ENCODE peak calls at places on chromosomes 1 and 21, in eight cellular contexts. R is lower leg skin, G is right lobe of liver, Q is A549, M is uterus, F is esophagus squamous epithelium, P is IMR-90, X is sigmoid colon. Y is an unnamed sample.

GRCh38 chr1:183450086-183450485 is 22.2 kb upstream of the SMG7 start:
- DNase-seq in R (no peak), G (no peak), Q (no peak), M (no peak), F (no peak), P (no peak), X (no peak), Y (no peak)

GRCh38 chr1:201361652-201362504 is 15.6 kb downstream of the TNNT2 start:
- DNase-seq in R (no peak), G (no peak), Q (peak), M (no peak), F (no peak), P (peak), X (no peak), Y (no peak)

GRCh38 chr1:109508873-109509175 is 703 bp downstream of the AMIGO1 start:
- DNase-seq in R (no peak), G (no peak), Q (no peak), M (no peak), F (no peak), P (no peak), X (no peak), Y (no peak)

GRCh38 chr1:119275930-119276215 is 92.7 kb upstream of the HAO2 start:
- DNase-seq in R (no peak), G (no peak), Q (no peak), M (no peak), F (no peak), P (no peak), X (no peak), Y (no peak)

GRCh38 chr1:88327391-88328267 is 356.4 kb upstream of the PKN2 start:
- DNase-seq in R (no peak), G (no peak), Q (peak), M (no peak), F (no peak), P (peak), X (no peak), Y (no peak)

GRCh38 chr1:177283380-177283779 is 112.6 kb downstream of the BRINP2 start:
- DNase-seq in R (no peak), G (no peak), Q (no peak), M (no peak), F (no peak), P (no peak), X (no peak), Y (no peak)

GRCh38 chr1:200115532-200115931 is 88.0 kb downstream of the NR5A2 start:
- DNase-seq in R (no peak), G (no peak), Q (no peak), M (no peak), F (no peak), P (no peak), X (no peak), Y (no peak)

GRCh38 chr1:16242556-16243407 is 5.8 kb upstream of the CPLANE2 start:
- DNase-seq in R (peak), G (no peak), Q (no peak), M (no peak), F (no peak), P (no peak), X (peak), Y (no peak)

GRCh38 chr1:23343246-23344110 is 606 bp downstream of the HNRNPR start:
- DNase-seq in R (no peak), G (peak), Q (no peak), M (no peak), F (no peak), P (peak), X (peak), Y (no peak)

GRCh38 chr21:45151484-45152115 is 77.2 kb downstream of the ADARB1 start:
- DNase-seq in R (peak), G (peak), Q (no peak), M (no peak), F (no peak), P (no peak), X (peak), Y (peak)

GRCh38 chr21:45539796-45540600 is 2.2 kb downstream of the SLC19A1 start:
- DNase-seq in R (peak), G (peak), Q (no peak), M (peak), F (no peak), P (no peak), X (peak), Y (peak)

GRCh38 chr1:110540891-110541685 is 22.1 kb upstream of the KCNA10 start:
- DNase-seq in R (no peak), G (no peak), Q (no peak), M (no peak), F (no peak), P (no peak), X (no peak), Y (no peak)

DNA sequence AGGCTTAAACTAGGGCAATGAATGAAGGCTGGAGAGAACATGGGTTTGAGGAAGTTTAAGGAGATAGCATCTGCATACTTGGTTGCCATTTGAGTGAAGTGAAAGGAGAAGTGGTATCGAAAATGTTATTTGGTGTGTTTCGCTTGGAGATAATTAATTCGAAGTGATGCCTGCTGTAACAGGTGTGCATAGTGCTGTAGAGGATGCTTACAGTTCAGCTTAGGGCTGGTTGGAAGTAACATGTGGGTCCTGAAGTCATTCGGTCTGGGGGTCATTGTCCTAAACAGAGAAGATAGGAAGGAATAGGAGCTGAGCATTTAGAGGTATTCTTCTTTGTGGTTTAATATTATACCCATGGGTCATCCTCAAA is 301 bp upstream of the NUDT17 start:
- DNase-seq in R (no peak), G (no peak), Q (no peak), M (no peak), F (no peak), P (no peak), X (no peak), Y (no peak)
- TF ChIP-seq POLR2A in R (no peak), G (no peak), Q (no peak), M (no peak), F (no peak), P (no peak), X (no peak), Y (no peak)

DNA sequence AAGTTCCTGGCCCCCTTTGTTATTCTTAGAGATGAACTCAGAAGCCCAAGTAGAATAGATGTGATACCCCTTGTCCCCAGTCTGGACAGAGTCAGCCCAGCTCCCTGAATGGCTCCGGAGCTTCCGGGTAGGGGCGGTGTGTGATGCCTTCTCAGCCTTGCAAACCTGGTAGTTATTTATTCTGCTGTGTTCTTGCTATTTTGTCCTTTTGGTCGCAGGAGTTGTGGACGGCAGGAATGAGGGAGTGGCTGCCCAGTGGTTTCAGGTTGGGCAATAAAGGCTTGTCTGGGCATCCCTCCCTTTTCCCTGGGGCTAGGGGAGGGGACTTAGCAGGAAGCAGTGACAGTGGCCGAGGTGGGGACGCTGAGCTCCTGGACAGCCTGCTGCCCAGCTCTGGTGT is 2.8 kb downstream of the PTPRU start:
- DNase-seq in R (no peak), G (no peak), Q (no peak), M (no peak), F (no peak), P (no peak), X (no peak), Y (no peak)
- TF ChIP-seq POLR2A in R (no peak), G (no peak), Q (no peak), M (no peak), F (no peak), P (no peak), X (no peak), Y (no peak)

GRCh38 chr1:27621067-27621920 is 13.7 kb downstream of the FGR start:
- DNase-seq in R (no peak), G (no peak), Q (no peak), M (no peak), F (no peak), P (peak), X (no peak), Y (no peak)

GRCh38 chr1:27623327-27624212 is 11.4 kb downstream of the FGR start:
- DNase-seq in R (no peak), G (no peak), Q (no peak), M (no peak), F (no peak), P (no peak), X (no peak), Y (no peak)

GRCh38 chr1:27626031-27626935 is 8.7 kb downstream of the FGR start:
- DNase-seq in R (no peak), G (no peak), Q (no peak), M (no peak), F (no peak), P (no peak), X (no peak), Y (no peak)

GRCh38 chr1:27624467-27625233 is 10.3 kb downstream of the FGR start:
- DNase-seq in R (no peak), G (no peak), Q (no peak), M (no peak), F (no peak), P (no peak), X (no peak), Y (no peak)

DNA sequence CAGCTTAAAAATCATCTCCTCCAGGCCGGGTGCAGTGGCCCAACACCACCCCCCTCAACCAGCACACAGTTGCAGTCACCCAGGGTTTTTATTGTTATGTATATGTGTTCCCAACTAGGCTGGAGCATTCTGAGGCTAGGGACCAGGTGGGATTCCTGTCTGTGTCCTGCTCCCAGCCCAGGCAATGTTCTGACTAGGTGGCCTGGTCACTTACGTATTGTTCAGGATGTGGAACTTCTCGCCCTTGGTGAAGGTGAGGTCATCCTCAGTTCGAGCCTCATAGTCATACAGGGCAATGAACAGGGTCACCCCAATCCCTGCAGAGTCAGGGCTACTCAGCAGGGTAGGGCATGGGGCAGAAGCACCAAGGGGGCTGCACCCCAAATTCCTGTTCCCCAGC is 12.2 kb downstream of the FGR start:
- DNase-seq in R (no peak), G (no peak), Q (no peak), M (no peak), F (no peak), P (no peak), X (no peak), Y (no peak)
- TF ChIP-seq POLR2A in R (no peak), G (no peak), Q (no peak), M (no peak), F (no peak), P (no peak), X (no peak), Y (no peak)

GRCh38 chr1:9037476-9038337 is 11.5 kb upstream of the SLC2A7 start:
- DNase-seq in R (no peak), G (no peak), Q (no peak), M (no peak), F (no peak), P (no peak), X (no peak), Y (no peak)
- TF ChIP-seq POLR2A in R (no peak), G (no peak), Q (no peak), M (no peak), F (no peak), P (no peak), X (no peak), Y (no peak)

Y was measured in vagina.